ENCODE peak calls at places on chromosomes 3 and 15, in nine cellular contexts. W, E, V, H, A, K, C, Q and G are unnamed samples.

GRCh38 chr3:13484861-13485590 is 4.9 kb downstream of the HDAC11 start:
- DNase-seq in W (peak; percentile 76), E (peak; percentile 96), V (no peak), H (peak; percentile 85), A (peak; percentile 80), K (peak; percentile 90), C (peak; percentile 93), Q (no peak), G (no peak)

GRCh38 chr15:84594617-84595290 is 6.1 kb upstream of the ZSCAN2 start:
- DNase-seq in W (no peak), E (no peak), V (no peak), H (no peak), A (peak; percentile 46), K (no peak), C (no peak), Q (no peak), G (no peak)

GRCh38 chr3:138114988-138115971 is at the start of gene DZIP1L:
- DNase-seq in W (no peak), E (peak; percentile 56), V (no peak), H (peak; percentile 43), A (peak; percentile 23), K (peak; percentile 72), C (peak; percentile 37), Q (no peak), G (peak; percentile 46)

GRCh38 chr3:9553949-9554513 is 409 bp upstream of the LHFPL4 start:
- DNase-seq in W (no peak), E (no peak), V (no peak), H (no peak), A (no peak), K (no peak), C (no peak), Q (no peak), G (no peak)

GRCh38 chr3:129413687-129414506 is 14.5 kb downstream of the EFCAB12 start:
- DNase-seq in W (peak; percentile 17), E (no peak), V (no peak), H (no peak), A (peak; percentile 91), K (no peak), C (no peak), Q (no peak), G (no peak)

GRCh38 chr3:140599496-140599895 is 78.4 kb upstream of the TRIM42 start:
- DNase-seq in W (no peak), E (no peak), V (no peak), H (no peak), A (no peak), K (no peak), C (no peak), Q (no peak), G (no peak)

GRCh38 chr3:39146611-39147373 is 6.6 kb downstream of the CSRNP1 start:
- DNase-seq in W (peak; percentile 69), E (peak; percentile 79), V (no peak), H (peak; percentile 67), A (peak; percentile 29), K (peak; percentile 88), C (peak; percentile 85), Q (no peak), G (no peak)

GRCh38 chr3:13588221-13588701 is 39.3 kb downstream of the FBLN2 start:
- DNase-seq in W (no peak), E (no peak), V (no peak), H (no peak), A (no peak), K (no peak), C (no peak), Q (no peak), G (no peak)

GRCh38 chr15:66789029-66790025 is 87.3 kb downstream of the SMAD6 start:
- DNase-seq in W (no peak), E (peak; percentile 49), V (no peak), H (no peak), A (peak; percentile 30), K (peak; percentile 49), C (peak; percentile 38), Q (no peak), G (no peak)

GRCh38 chr15:27449041-27449440 is 478.1 kb downstream of the GABRG3 start:
- DNase-seq in W (no peak), E (no peak), V (no peak), H (peak; percentile 77), A (no peak), K (no peak), C (no peak), Q (no peak), G (no peak)

GRCh38 chr3:190356246-190356645 is 31.7 kb upstream of the CLDN16 start:
- DNase-seq in W (no peak), E (no peak), V (no peak), H (no peak), A (no peak), K (no peak), C (no peak), Q (no peak), G (no peak)

GRCh38 chr3:148459931-148460513 is 237.7 kb upstream of the AGTR1 start:
- DNase-seq in W (no peak), E (no peak), V (no peak), H (no peak), A (no peak), K (no peak), C (no peak), Q (no peak), G (no peak)

DNA sequence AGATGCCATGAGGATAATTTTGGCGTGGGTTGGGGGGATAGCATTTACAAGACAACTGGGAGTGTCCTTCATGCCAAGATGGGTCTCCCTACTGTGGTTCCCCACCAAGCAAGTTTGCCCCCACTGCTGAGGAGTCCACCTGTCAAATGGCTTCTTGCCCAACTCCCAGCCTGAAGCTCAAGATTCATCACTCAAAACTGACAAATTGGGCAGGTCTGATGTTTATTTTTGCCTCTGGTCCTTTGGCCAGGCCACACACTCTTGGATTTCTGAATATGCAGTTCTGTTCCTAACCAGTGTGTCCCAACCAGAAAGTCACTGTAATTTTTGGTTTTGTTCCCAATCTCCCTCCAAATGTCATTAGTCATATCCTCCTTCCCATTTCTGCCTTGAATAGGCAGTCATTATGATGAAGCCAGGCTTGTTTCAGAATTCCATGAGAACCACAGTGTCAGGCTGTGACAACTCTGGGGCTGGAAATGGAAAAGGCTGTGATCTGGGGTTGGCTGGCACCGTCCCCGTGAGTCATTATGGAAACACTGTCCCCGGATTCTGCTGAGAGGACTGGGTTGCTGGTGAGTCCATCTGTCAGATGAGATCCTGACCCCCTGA is 29.3 kb upstream of the MEF2A start:
- DNase-seq in W (peak; percentile 58), E (no peak), V (no peak), H (no peak), A (no peak), K (no peak), C (no peak), Q (no peak), G (no peak)
- TF ChIP-seq POLR2AphosphoS5 in W (no peak), E (peak; percentile 21), V (peak; percentile 26), H (peak; percentile 17), A (no peak), K (peak; percentile 53), C (no peak), Q (no peak), G (no peak)

GRCh38 chr3:183447206-183448001 is 19.0 kb upstream of the MCF2L2 start:
- DNase-seq in W (peak; percentile 65), E (peak; percentile 82), V (peak; percentile 93), H (peak; percentile 73), A (peak; percentile 92), K (peak; percentile 90), C (peak; percentile 87), Q (peak; percentile 94), G (peak; percentile 43)
- TF ChIP-seq POLR2A in W (no peak), E (no peak), V (peak; percentile 25), H (no peak), A (peak; percentile 96), K (peak; percentile 34), C (peak; percentile 54), Q (peak; percentile 97), G (peak; percentile 68)

DNA sequence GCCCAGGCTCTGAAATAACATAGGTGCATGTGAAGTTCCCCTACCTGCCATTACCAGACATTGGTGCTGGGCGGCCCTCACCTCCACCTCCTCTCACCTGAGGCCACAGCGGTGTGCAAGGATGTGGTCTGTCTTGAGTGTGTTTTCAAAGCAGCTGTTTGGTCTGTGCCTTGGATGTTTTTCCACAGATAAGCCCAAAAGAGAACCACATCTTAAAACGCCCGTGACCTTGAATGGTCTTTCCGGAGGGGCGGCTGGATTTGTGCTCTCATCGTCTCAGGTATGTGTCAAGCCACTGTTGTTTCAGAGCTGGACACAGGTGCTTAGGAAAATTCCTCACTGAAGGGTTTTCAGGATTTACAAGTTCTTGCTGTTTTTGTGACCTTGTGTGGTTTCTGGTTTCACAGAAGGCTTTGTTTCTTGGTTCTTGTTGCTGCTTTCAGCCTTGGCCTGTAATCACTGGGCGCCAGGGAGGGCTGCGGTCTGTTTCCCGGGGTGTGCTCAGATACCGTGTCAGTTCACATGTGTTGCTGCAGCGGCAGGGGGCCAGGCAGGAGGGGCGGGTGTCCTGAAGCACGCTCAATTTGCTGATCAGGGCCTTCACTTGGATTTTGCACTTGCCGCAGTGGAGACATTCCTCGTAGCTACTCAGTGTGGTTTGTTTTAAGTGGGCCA is 128.4 kb downstream of the IGF1R start:
- DNase-seq in W (no peak), E (peak; percentile 58), V (no peak), H (no peak), A (peak; percentile 78), K (peak; percentile 35), C (no peak), Q (no peak), G (no peak)
- TF ChIP-seq POLR2AphosphoS5 in W (no peak), E (no peak), V (no peak), H (peak; percentile 45), A (no peak), K (no peak), C (no peak), Q (no peak), G (no peak)

GRCh38 chr15:96170616-96171270 is 159.8 kb upstream of the NR2F2 start:
- DNase-seq in W (no peak), E (peak; percentile 60), V (no peak), H (no peak), A (peak; percentile 9), K (no peak), C (no peak), Q (no peak), G (no peak)

GRCh38 chr15:96171842-96172241 is 158.7 kb upstream of the NR2F2 start:
- DNase-seq in W (no peak), E (no peak), V (no peak), H (no peak), A (peak; percentile 79), K (no peak), C (no peak), Q (no peak), G (no peak)

GRCh38 chr15:96166223-96167200 is 164.0 kb upstream of the NR2F2 start:
- DNase-seq in W (no peak), E (no peak), V (no peak), H (no peak), A (no peak), K (no peak), C (no peak), Q (no peak), G (no peak)

GRCh38 chr15:96165775-96166174 is 164.7 kb upstream of the NR2F2 start:
- DNase-seq in W (no peak), E (no peak), V (no peak), H (no peak), A (no peak), K (no peak), C (no peak), Q (no peak), G (no peak)

DNA sequence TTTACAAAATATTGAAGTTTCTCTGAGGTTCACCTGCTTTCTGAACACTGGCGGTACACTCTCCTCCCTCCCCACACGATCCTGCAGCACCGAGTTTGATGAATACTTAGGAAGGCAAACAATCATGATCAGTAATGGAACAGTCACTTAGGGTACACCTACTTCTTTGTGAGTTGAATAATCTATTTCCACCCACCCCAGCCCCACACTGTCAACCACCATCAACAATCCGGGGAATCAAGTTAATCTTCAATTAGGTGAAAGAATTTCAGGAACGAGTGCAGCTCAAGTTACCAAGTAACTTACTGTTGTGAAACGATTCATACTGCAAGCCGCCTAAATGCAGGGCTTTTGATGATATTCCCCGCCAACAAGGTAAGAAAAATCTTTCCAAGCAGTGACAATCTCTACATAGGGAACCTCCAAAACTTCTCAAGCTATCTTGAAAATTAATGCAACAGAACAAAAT is 159.2 kb upstream of the NR2F2 start:
- DNase-seq in W (no peak), E (no peak), V (no peak), H (no peak), A (peak; percentile 88), K (no peak), C (no peak), Q (no peak), G (no peak)
- TF ChIP-seq POLR2A in W (no peak), E (no peak), V (no peak), H (no peak), A (no peak), K (no peak), C (no peak), Q (no peak), G (no peak)